ENCODE peak calls at places on chromosomes 3 and 15, in five cellular contexts. F is NCI-H2029, C is fibroblast of the aortic adventitia, X is lung microvascular endothelial cell, L is skeletal muscle cell. A is an unnamed sample.

GRCh38 chr15:61483599-61483998 is 254.5 kb upstream of the RORA start:
- DNase-seq in L (no peak), X (no peak), F (no peak), C (no peak), A (no peak)

GRCh38 chr15:35194296-35194695 is 109.2 kb upstream of the NANOGP8 start:
- DNase-seq in C (no peak), X (no peak), F (no peak), L (no peak), A (no peak)

GRCh38 chr3:123392871-123393620 is 55.8 kb downstream of the ADCY5 start:
- DNase-seq in L (no peak), X (no peak), C (no peak), F (no peak), A (no peak)

GRCh38 chr3:126567696-126568438 is 9.1 kb upstream of the C3orf22 start:
- DNase-seq in X (no peak), C (no peak), L (no peak), F (no peak), A (no peak)

GRCh38 chr15:99987701-99988100 is 254.5 kb upstream of the LYSMD4 start:
- DNase-seq in L (no peak), F (no peak), C (no peak), X (no peak), A (no peak)

GRCh38 chr15:98776607-98777281 is 128.4 kb downstream of the IGF1R start:
- DNase-seq in C (peak), L (no peak), X (no peak), F (no peak), A (no peak)

GRCh38 chr15:52018244-52018643 is 775 bp upstream of the MAPK6 start:
- DNase-seq in F (no peak), X (no peak), L (no peak), C (no peak), A (no peak)

GRCh38 chr3:150331978-150332568 is 76.0 kb upstream of the TSC22D2 start:
- DNase-seq in L (no peak), C (no peak), X (peak), F (no peak), A (no peak)

GRCh38 chr3:138395865-138396751 is 38.3 kb upstream of the ESYT3 start:
- DNase-seq in L (no peak), C (no peak), X (no peak), F (no peak), A (no peak)

GRCh38 chr3:70947584-70947983 is 635.1 kb upstream of the MDFIC2 start:
- DNase-seq in X (no peak), F (no peak), C (peak), L (no peak), A (no peak)

GRCh38 chr3:50786631-50787030 is 111.9 kb downstream of the DOCK3 start:
- DNase-seq in F (no peak), L (no peak), X (no peak), C (no peak), A (no peak)

GRCh38 chr3:194584435-194584776 is 48.8 kb downstream of the TMEM44 start:
- DNase-seq in X (no peak), F (no peak), C (no peak), L (no peak), A (no peak)

GRCh38 chr3:157692468-157692867 is 189.3 kb upstream of the VEPH1 start:
- DNase-seq in F (no peak), X (no peak), C (no peak), L (no peak), A (no peak)

GRCh38 chr3:53324011-53324544 is 23.3 kb downstream of the DCP1A start:
- DNase-seq in F (no peak), C (peak), X (no peak), L (no peak), A (no peak)

GRCh38 chr15:68148039-68148438 is 57.1 kb downstream of the CALML4 start:
- DNase-seq in F (no peak), L (no peak), X (no peak), C (no peak), A (no peak)

GRCh38 chr15:78101423-78102105 is 9.2 kb downstream of the SH2D7 start:
- DNase-seq in X (no peak), C (no peak), L (no peak), F (no peak), A (no peak)

GRCh38 chr3:19216669-19217337 is 68.5 kb downstream of the KCNH8 start:
- DNase-seq in X (no peak), L (no peak), F (peak), C (no peak), A (no peak)

GRCh38 chr15:99426431-99427105 is 139.2 kb upstream of the MEF2A start:
- DNase-seq in L (no peak), F (no peak), X (no peak), C (no peak), A (no peak)

GRCh38 chr3:127387556-127388153 is 99.8 kb upstream of the PRR20G start:
- DNase-seq in X (no peak), L (no peak), C (no peak), F (no peak), A (no peak)

GRCh38 chr3:69012111-69012835 is 1.2 kb downstream of the EOGT start:
- DNase-seq in L (no peak), C (peak), X (peak), F (no peak), A (no peak)